ENCODE peak calls at places on chromosomes 16 and 17, in four cellular contexts. One of them, this sample, is unnamed.

GRCh38 chr17:56822725-56823124 is 11.0 kb downstream of the C17orf67 start:
- DNase-seq in stimulated activated CD4-positive, alpha-beta T cell treated with anti-CD3 and anti-CD28 coated beads, Interleukin-4, amount 100 ng/mL, for 4 hours: no peak
- DNase-seq in brain pericyte: no peak
- DNase-seq in tibial artery: no peak
- DNase-seq in this sample: no peak

GRCh38 chr17:78504156-78504925 is 72.9 kb downstream of the DNAH17 start:
- DNase-seq in tibial artery: no peak
- DNase-seq in stimulated activated CD4-positive, alpha-beta T cell treated with anti-CD3 and anti-CD28 coated beads, Interleukin-4, amount 100 ng/mL, for 4 hours: no peak
- DNase-seq in brain pericyte: no peak
- DNase-seq in this sample: no peak

GRCh38 chr17:71334041-71334781 is 786.6 kb upstream of the SOX9 start:
- DNase-seq in stimulated activated CD4-positive, alpha-beta T cell treated with anti-CD3 and anti-CD28 coated beads, Interleukin-4, amount 100 ng/mL, for 4 hours: no peak
- DNase-seq in tibial artery: no peak
- DNase-seq in brain pericyte: no peak
- DNase-seq in this sample: no peak

GRCh38 chr17:7475764-7476422 is 3.5 kb downstream of the ZBTB4 start:
- DNase-seq in brain pericyte: no peak
- DNase-seq in tibial artery: peak; percentile 87
- DNase-seq in stimulated activated CD4-positive, alpha-beta T cell treated with anti-CD3 and anti-CD28 coated beads, Interleukin-4, amount 100 ng/mL, for 4 hours: no peak
- DNase-seq in this sample: no peak

GRCh38 chr17:33324741-33325140 is 31.6 kb upstream of the ASIC2 start:
- DNase-seq in stimulated activated CD4-positive, alpha-beta T cell treated with anti-CD3 and anti-CD28 coated beads, Interleukin-4, amount 100 ng/mL, for 4 hours: no peak
- DNase-seq in brain pericyte: no peak
- DNase-seq in tibial artery: no peak
- DNase-seq in this sample: no peak

GRCh38 chr17:66420961-66421371 is 118.6 kb downstream of the PRKCA start:
- DNase-seq in stimulated activated CD4-positive, alpha-beta T cell treated with anti-CD3 and anti-CD28 coated beads, Interleukin-4, amount 100 ng/mL, for 4 hours: no peak
- DNase-seq in brain pericyte: no peak
- DNase-seq in tibial artery: no peak
- DNase-seq in this sample: no peak

GRCh38 chr16:50747206-50747956 is 5.5 kb downstream of the CYLD start:
- DNase-seq in tibial artery: no peak
- DNase-seq in brain pericyte: no peak
- DNase-seq in stimulated activated CD4-positive, alpha-beta T cell treated with anti-CD3 and anti-CD28 coated beads, Interleukin-4, amount 100 ng/mL, for 4 hours: no peak
- DNase-seq in this sample: no peak

GRCh38 chr17:17675925-17676534 is 5.2 kb upstream of the RAI1 start:
- DNase-seq in brain pericyte: no peak
- DNase-seq in stimulated activated CD4-positive, alpha-beta T cell treated with anti-CD3 and anti-CD28 coated beads, Interleukin-4, amount 100 ng/mL, for 4 hours: no peak
- DNase-seq in tibial artery: no peak
- DNase-seq in this sample: no peak

GRCh38 chr17:30236807-30237206 is 1.3 kb upstream of the SLC6A4 start:
- DNase-seq in brain pericyte: no peak
- DNase-seq in stimulated activated CD4-positive, alpha-beta T cell treated with anti-CD3 and anti-CD28 coated beads, Interleukin-4, amount 100 ng/mL, for 4 hours: no peak
- DNase-seq in tibial artery: peak; percentile 44
- DNase-seq in this sample: no peak

GRCh38 chr17:57954421-57955182 is 610 bp downstream of the CUEDC1 start:
- DNase-seq in stimulated activated CD4-positive, alpha-beta T cell treated with anti-CD3 and anti-CD28 coated beads, Interleukin-4, amount 100 ng/mL, for 4 hours: no peak
- DNase-seq in tibial artery: peak; percentile 82
- DNase-seq in brain pericyte: no peak
- DNase-seq in this sample: no peak

GRCh38 chr17:61834610-61835009 is 28.7 kb downstream of the BRIP1 start:
- DNase-seq in brain pericyte: no peak
- DNase-seq in tibial artery: no peak
- DNase-seq in stimulated activated CD4-positive, alpha-beta T cell treated with anti-CD3 and anti-CD28 coated beads, Interleukin-4, amount 100 ng/mL, for 4 hours: no peak
- DNase-seq in this sample: no peak

GRCh38 chr17:82246365-82247174 is 17.7 kb downstream of the SLC16A3 start:
- DNase-seq in brain pericyte: no peak
- DNase-seq in stimulated activated CD4-positive, alpha-beta T cell treated with anti-CD3 and anti-CD28 coated beads, Interleukin-4, amount 100 ng/mL, for 4 hours: no peak
- DNase-seq in tibial artery: no peak
- DNase-seq in this sample: no peak

GRCh38 chr17:14372905-14373559 is 72.2 kb downstream of the HS3ST3B1 start:
- DNase-seq in stimulated activated CD4-positive, alpha-beta T cell treated with anti-CD3 and anti-CD28 coated beads, Interleukin-4, amount 100 ng/mL, for 4 hours: no peak
- DNase-seq in brain pericyte: no peak
- DNase-seq in tibial artery: no peak
- DNase-seq in this sample: no peak